ENCODE peak calls at places on chromosomes 12 and 14, in six cellular contexts. One of them, this sample, is unnamed.

GRCh38 chr12:110314308-110314707 is 33.3 kb downstream of the ATP2A2 start:
- DNase-seq in mucosa of gallbladder: no peak
- DNase-seq in NCI-H2171: no peak
- DNase-seq in activated CD4-positive, alpha-beta T cell treated with anti-CD3 and anti-CD28 coated beads for 1 hour: no peak
- DNase-seq in HFFc6: peak
- DNase-seq in endothelial cell of umbilical vein: peak
- DNase-seq in this sample: no peak

GRCh38 chr14:52068741-52069616 is at the start of gene NID2:
- DNase-seq in mucosa of gallbladder: peak
- DNase-seq in NCI-H2171: no peak
- DNase-seq in activated CD4-positive, alpha-beta T cell treated with anti-CD3 and anti-CD28 coated beads for 1 hour: no peak
- DNase-seq in HFFc6: peak
- DNase-seq in endothelial cell of umbilical vein: peak
- DNase-seq in this sample: no peak

GRCh38 chr14:23366163-23366921 is 1.4 kb upstream of the EFS start:
- DNase-seq in mucosa of gallbladder: peak
- DNase-seq in NCI-H2171: peak
- DNase-seq in activated CD4-positive, alpha-beta T cell treated with anti-CD3 and anti-CD28 coated beads for 1 hour: no peak
- DNase-seq in HFFc6: peak
- DNase-seq in endothelial cell of umbilical vein: no peak
- DNase-seq in this sample: no peak

GRCh38 chr14:85426068-85426935 is 103.6 kb upstream of the FLRT2 start:
- DNase-seq in mucosa of gallbladder: no peak
- DNase-seq in NCI-H2171: no peak
- DNase-seq in activated CD4-positive, alpha-beta T cell treated with anti-CD3 and anti-CD28 coated beads for 1 hour: no peak
- DNase-seq in HFFc6: no peak
- DNase-seq in endothelial cell of umbilical vein: no peak
- DNase-seq in this sample: no peak

GRCh38 chr12:123614531-123614930 is 12.6 kb downstream of the DDX55 start:
- DNase-seq in mucosa of gallbladder: no peak
- DNase-seq in NCI-H2171: no peak
- DNase-seq in activated CD4-positive, alpha-beta T cell treated with anti-CD3 and anti-CD28 coated beads for 1 hour: no peak
- DNase-seq in HFFc6: peak
- DNase-seq in endothelial cell of umbilical vein: no peak
- DNase-seq in this sample: no peak

GRCh38 chr12:51759175-51759574 is 89.3 kb downstream of the FIGNL2 start:
- DNase-seq in mucosa of gallbladder: no peak
- DNase-seq in NCI-H2171: no peak
- DNase-seq in activated CD4-positive, alpha-beta T cell treated with anti-CD3 and anti-CD28 coated beads for 1 hour: no peak
- DNase-seq in HFFc6: peak
- DNase-seq in endothelial cell of umbilical vein: no peak
- DNase-seq in this sample: no peak

GRCh38 chr14:63045612-63046320 is 508 bp upstream of the KCNH5 start:
- DNase-seq in mucosa of gallbladder: peak
- DNase-seq in NCI-H2171: peak
- DNase-seq in activated CD4-positive, alpha-beta T cell treated with anti-CD3 and anti-CD28 coated beads for 1 hour: no peak
- DNase-seq in HFFc6: no peak
- DNase-seq in endothelial cell of umbilical vein: no peak
- DNase-seq in this sample: no peak

GRCh38 chr12:131829351-131829794 is 1.2 kb downstream of the MMP17 start:
- DNase-seq in mucosa of gallbladder: no peak
- DNase-seq in NCI-H2171: no peak
- DNase-seq in activated CD4-positive, alpha-beta T cell treated with anti-CD3 and anti-CD28 coated beads for 1 hour: no peak
- DNase-seq in HFFc6: no peak
- DNase-seq in endothelial cell of umbilical vein: no peak
- DNase-seq in this sample: no peak

GRCh38 chr12:68924546-68924945 is 8.4 kb downstream of the CPM start:
- DNase-seq in mucosa of gallbladder: no peak
- DNase-seq in NCI-H2171: no peak
- DNase-seq in activated CD4-positive, alpha-beta T cell treated with anti-CD3 and anti-CD28 coated beads for 1 hour: no peak
- DNase-seq in HFFc6: peak
- DNase-seq in endothelial cell of umbilical vein: no peak
- DNase-seq in this sample: no peak

GRCh38 chr14:95774265-95775160 is 60.6 kb upstream of the TCL1A start:
- DNase-seq in mucosa of gallbladder: peak
- DNase-seq in NCI-H2171: peak
- DNase-seq in activated CD4-positive, alpha-beta T cell treated with anti-CD3 and anti-CD28 coated beads for 1 hour: peak
- DNase-seq in HFFc6: peak
- DNase-seq in endothelial cell of umbilical vein: peak
- DNase-seq in this sample: no peak

GRCh38 chr14:93269341-93270068 is 62.4 kb downstream of the UBR7 start:
- DNase-seq in mucosa of gallbladder: no peak
- DNase-seq in NCI-H2171: no peak
- DNase-seq in activated CD4-positive, alpha-beta T cell treated with anti-CD3 and anti-CD28 coated beads for 1 hour: no peak
- DNase-seq in HFFc6: peak
- DNase-seq in endothelial cell of umbilical vein: no peak
- DNase-seq in this sample: no peak

GRCh38 chr14:100738269-100738691 is 11.6 kb downstream of the DLK1 start:
- DNase-seq in mucosa of gallbladder: no peak
- DNase-seq in NCI-H2171: no peak
- DNase-seq in activated CD4-positive, alpha-beta T cell treated with anti-CD3 and anti-CD28 coated beads for 1 hour: no peak
- DNase-seq in HFFc6: no peak
- DNase-seq in endothelial cell of umbilical vein: no peak
- DNase-seq in this sample: no peak

GRCh38 chr12:1575799-1576401 is 18.5 kb downstream of the FBXL14 start:
- DNase-seq in mucosa of gallbladder: no peak
- DNase-seq in NCI-H2171: no peak
- DNase-seq in activated CD4-positive, alpha-beta T cell treated with anti-CD3 and anti-CD28 coated beads for 1 hour: no peak
- DNase-seq in HFFc6: no peak
- DNase-seq in endothelial cell of umbilical vein: no peak
- DNase-seq in this sample: no peak

GRCh38 chr14:68042591-68043210 is 223.1 kb downstream of the RAD51B start:
- DNase-seq in mucosa of gallbladder: no peak
- DNase-seq in NCI-H2171: no peak
- DNase-seq in activated CD4-positive, alpha-beta T cell treated with anti-CD3 and anti-CD28 coated beads for 1 hour: no peak
- DNase-seq in HFFc6: no peak
- DNase-seq in endothelial cell of umbilical vein: no peak
- DNase-seq in this sample: no peak

GRCh38 chr12:11765817-11766794 is 116.6 kb downstream of the ETV6 start:
- DNase-seq in mucosa of gallbladder: peak
- DNase-seq in NCI-H2171: no peak
- DNase-seq in activated CD4-positive, alpha-beta T cell treated with anti-CD3 and anti-CD28 coated beads for 1 hour: no peak
- DNase-seq in HFFc6: peak
- DNase-seq in endothelial cell of umbilical vein: peak
- DNase-seq in this sample: no peak